ENCODE peak calls at places on chromosomes 1 and 21, in eight cellular contexts. X is activated T-helper 9 cell treated with anti-CD3 and anti-CD28 coated beads, Interleukin-2, amount 50 U/mL, for 16 hours; J is posterior cingulate gyrus; E is stimulated activated effector memory CD8-positive, alpha-beta T cell treated with anti-CD3 and anti-CD28 coated beads, Interleukin-12 subunit alpha, Interleukin-12 subunit beta, amount 100 ng/mL, for 72 hours; D is neural progenitor cell; L is CD8-positive, alpha-beta memory T cell; Y is choroid plexus epithelial cell; M is left cardiac atrium. Q is an unnamed sample.

GRCh38 chr1:244041475-244042100 is 9.5 kb upstream of the ZBTB18 start:
- DNase-seq in J (no peak), L (no peak), E (no peak), D (no peak), Y (peak), X (no peak), M (no peak), Q (no peak)

GRCh38 chr1:2272686-2273400 is 44.7 kb downstream of the SKI start:
- DNase-seq in D (no peak), L (no peak), X (no peak), M (no peak), Y (no peak), J (no peak), E (no peak), Q (no peak)

GRCh38 chr21:9767592-9768375 is 753.6 kb upstream of the TPTE start:
- DNase-seq in Y (no peak), M (no peak), E (no peak), L (no peak), D (no peak), X (no peak), J (no peak), Q (no peak)

GRCh38 chr1:78377356-78377928 is 113.3 kb upstream of the PTGFR start:
- DNase-seq in J (no peak), Y (peak), M (no peak), D (no peak), E (no peak), X (no peak), L (no peak), Q (no peak)

GRCh38 chr1:151199860-151200581 is 1.7 kb downstream of the PIP5K1A start:
- DNase-seq in E (no peak), X (no peak), D (no peak), J (no peak), L (no peak), M (no peak), Y (peak), Q (no peak)

GRCh38 chr1:77889671-77890070 is 1.2 kb downstream of the NEXN start:
- DNase-seq in L (no peak), E (no peak), X (no peak), Y (peak), J (no peak), M (no peak), D (no peak), Q (no peak)

GRCh38 chr1:237124856-237125462 is 83.0 kb downstream of the RYR2 start:
- DNase-seq in J (no peak), E (no peak), D (peak), M (no peak), Y (peak), X (no peak), L (no peak), Q (no peak)

GRCh38 chr1:208782186-208782585 is 538.0 kb upstream of the PLXNA2 start:
- DNase-seq in M (no peak), Y (no peak), X (no peak), L (no peak), J (no peak), E (no peak), D (no peak), Q (no peak)

GRCh38 chr1:9903801-9904527 is 6.1 kb downstream of the CTNNBIP1 start:
- DNase-seq in Y (no peak), J (no peak), X (no peak), E (no peak), D (no peak), M (no peak), L (no peak), Q (no peak)

GRCh38 chr1:236141447-236142357 is 637 bp upstream of the GPR137B start:
- DNase-seq in E (no peak), D (peak), Y (peak), M (no peak), X (no peak), L (peak), J (peak), Q (peak)

GRCh38 chr1:206836111-206836510 is 29.3 kb upstream of the IL20 start:
- DNase-seq in D (no peak), J (no peak), E (no peak), Y (no peak), L (no peak), X (no peak), M (no peak), Q (no peak)

GRCh38 chr1:229624906-229625871 is 733 bp downstream of the TAF5L start:
- DNase-seq in J (peak), Y (peak), D (peak), E (peak), X (peak), L (peak), M (peak), Q (no peak)

GRCh38 chr1:150543500-150544143 is 5.6 kb upstream of the ADAMTSL4 start:
- DNase-seq in J (no peak), D (no peak), Y (no peak), X (no peak), E (no peak), M (peak), L (no peak), Q (no peak)

GRCh38 chr1:151534662-151535278 is 5.3 kb upstream of the TUFT1 start:
- DNase-seq in E (peak), L (peak), Y (peak), J (peak), X (peak), D (peak), M (peak), Q (peak)

GRCh38 chr21:25638634-25639166 is 358 bp upstream of the JAM2 start:
- DNase-seq in L (no peak), Y (peak), X (no peak), J (no peak), E (no peak), D (no peak), M (no peak), Q (no peak)

GRCh38 chr21:33096426-33096825 is 26.5 kb downstream of the OLIG1 start:
- DNase-seq in E (no peak), J (no peak), D (no peak), Y (no peak), X (no peak), L (no peak), M (no peak), Q (no peak)

GRCh38 chr1:214934035-214934434 is 148.5 kb upstream of the KCNK2 start:
- DNase-seq in X (no peak), E (no peak), Y (peak), L (no peak), D (no peak), J (no peak), M (no peak), Q (no peak)

GRCh38 chr21:15517394-15517793 is 212.4 kb upstream of the USP25 start:
- DNase-seq in E (no peak), X (no peak), L (no peak), D (no peak), J (no peak), M (no peak), Y (no peak), Q (no peak)

GRCh38 chr1:232172556-232172955 is 457.4 kb downstream of the SIPA1L2 start:
- DNase-seq in J (no peak), M (no peak), L (no peak), E (no peak), X (no peak), D (no peak), Y (no peak), Q (no peak)

GRCh38 chr1:118978914-118979701 is 9.0 kb downstream of the TBX15 start:
- DNase-seq in D (peak), E (no peak), J (no peak), Y (no peak), M (no peak), L (no peak), X (no peak), Q (no peak)

GRCh38 chr1:54564312-54565112 is 16.5 kb downstream of the ACOT11 start:
- DNase-seq in L (no peak), M (no peak), Y (no peak), X (no peak), J (no peak), D (no peak), E (no peak), Q (no peak)

GRCh38 chr1:74388855-74389254 is 123.6 kb downstream of the LRRC53 start:
- DNase-seq in M (no peak), D (no peak), E (no peak), L (no peak), X (no peak), J (no peak), Y (no peak), Q (no peak)

GRCh38 chr21:43905726-43906455 is 40.9 kb downstream of the AGPAT3 start:
- DNase-seq in L (no peak), X (no peak), J (no peak), M (no peak), E (no peak), Y (no peak), D (no peak), Q (no peak)

GRCh38 chr1:212124891-212125582 is 89.5 kb downstream of the DTL start:
- DNase-seq in X (no peak), L (no peak), D (no peak), J (no peak), E (no peak), Y (peak), M (no peak), Q (no peak)

GRCh38 chr1:1291611-1292441 is 11.6 kb downstream of the SCNN1D start:
- DNase-seq in J (peak), D (peak), L (peak), X (peak), M (peak), E (no peak), Y (peak), Q (peak)

GRCh38 chr1:155207578-155208405 is at the start of gene THBS3:
- DNase-seq in X (no peak), L (no peak), E (no peak), D (peak), J (no peak), Y (peak), M (peak), Q (no peak)

GRCh38 chr1:118116401-118116800 is 68.6 kb downstream of the SPAG17 start:
- DNase-seq in J (no peak), M (no peak), E (no peak), D (no peak), X (no peak), Y (no peak), L (no peak), Q (no peak)

GRCh38 chr21:44354775-44355771 is 1.7 kb downstream of the TRPM2 start:
- DNase-seq in L (no peak), E (no peak), Y (no peak), X (no peak), D (no peak), J (no peak), M (no peak), Q (no peak)

GRCh38 chr1:26391450-26391849 is 18.9 kb upstream of the ZNF683 start:
- DNase-seq in J (no peak), L (peak), M (no peak), X (no peak), E (no peak), D (peak), Y (peak), Q (no peak)

GRCh38 chr1:147496571-147496970 is 44.7 kb upstream of the BCL9 start:
- DNase-seq in E (no peak), D (peak), X (no peak), J (peak), Y (peak), L (no peak), M (peak), Q (no peak)

GRCh38 chr1:203673550-203674411 is 47.1 kb downstream of the ATP2B4 start:
- DNase-seq in J (no peak), D (no peak), X (peak), Y (peak), E (peak), M (peak), L (peak), Q (no peak)

GRCh38 chr1:219460561-219461511 is 152.1 kb downstream of the ZC3H11B start:
- DNase-seq in D (no peak), L (no peak), X (no peak), E (no peak), M (no peak), J (no peak), Y (peak), Q (no peak)

GRCh38 chr1:177800386-177801058 is 169.3 kb downstream of the SEC16B start:
- DNase-seq in L (no peak), X (no peak), Y (peak), M (no peak), E (no peak), D (no peak), J (no peak), Q (no peak)

Q was measured in C1 segment of cervical spinal cord.